ENCODE peak calls at places on chromosomes 7 and 10, in five cellular contexts. X is mesenteric fat pad, D is EL, M is transverse colon, J is adrenal gland. Q is an unnamed sample.

GRCh38 chr7:100215895-100216294 is 3.9 kb upstream of the PVRIG start:
- DNase-seq in M (no peak), X (no peak), D (no peak), J (no peak), Q (no peak)

GRCh38 chr10:23980054-23980453 is 228.9 kb upstream of the KIAA1217 start:
- DNase-seq in X (no peak), D (no peak), J (no peak), M (no peak), Q (no peak)

GRCh38 chr7:101856488-101857357 is 39.3 kb downstream of the CUX1 start:
- DNase-seq in J (peak), M (peak), X (peak), D (peak), Q (peak)

GRCh38 chr10:14385591-14386201 is 55.0 kb upstream of the FRMD4A start:
- DNase-seq in X (no peak), M (no peak), J (no peak), D (peak), Q (no peak)

GRCh38 chr10:74930962-74931361 is 104.6 kb downstream of the KAT6B start:
- DNase-seq in X (no peak), J (no peak), M (no peak), D (no peak), Q (no peak)

GRCh38 chr10:92699193-92699517 is 9.4 kb downstream of the HHEX start:
- DNase-seq in D (no peak), X (no peak), J (no peak), M (no peak), Q (no peak)

GRCh38 chr7:36526720-36527548 is 137.3 kb downstream of the ANLN start:
- DNase-seq in X (no peak), M (no peak), D (peak), J (no peak), Q (peak)

GRCh38 chr10:112886463-112886862 is 63.6 kb upstream of the TCF7L2 start:
- DNase-seq in X (no peak), J (no peak), D (no peak), M (no peak), Q (no peak)

GRCh38 chr10:36366843-36367242 is 724.7 kb upstream of the FZD8 start:
- DNase-seq in J (no peak), M (no peak), X (no peak), D (no peak), Q (no peak)

GRCh38 chr7:116211006-116211912 is 920 bp downstream of the TES start:
- DNase-seq in D (peak), J (peak), M (peak), X (peak), Q (peak)

GRCh38 chr10:126568809-126569208 is 101.7 kb downstream of the C10orf90 start:
- DNase-seq in M (no peak), D (no peak), X (no peak), J (no peak), Q (no peak)

GRCh38 chr7:96949766-96950165 is 55.6 kb upstream of the DLX6 start:
- DNase-seq in M (no peak), D (peak), X (no peak), J (no peak), Q (peak)

GRCh38 chr7:132575987-132576722 is at the start of gene PLXNA4:
- DNase-seq in J (no peak), X (no peak), D (no peak), M (no peak), Q (peak)

GRCh38 chr7:50629238-50629901 is 64.2 kb upstream of the DDC start:
- DNase-seq in X (no peak), J (no peak), M (no peak), D (no peak), Q (no peak)

GRCh38 chr10:90451283-90451682 is 406.6 kb downstream of the HTR7 start:
- DNase-seq in M (no peak), J (no peak), D (peak), X (no peak), Q (no peak)

Q was measured in AG20443.